ENCODE peak calls at places on chromosomes 3 and 15, in ten cellular contexts. W is heart right ventricle, O is esophagus muscularis mucosa, M is MM.1S, S is HCT116, D is cardiac muscle cell, A is H9, V is sigmoid colon, U is psoas muscle, L is upper lobe of right lung. B is an unnamed sample. For H3K4me1, the result is how much of the 10 kb centered on the place peaks cover.

GRCh38 chr15:32657198-32657886 is 15.8 kb downstream of the SCG5 start:
- DNase-seq in A (no peak), M (peak), S (no peak), L (no peak), D (no peak), W (no peak), U (no peak), V (no peak), O (peak), B (no peak)

GRCh38 chr15:26729581-26729980 is 43.3 kb downstream of the GABRB3 start:
- DNase-seq in V (no peak), W (no peak), A (no peak), S (no peak), U (no peak), L (no peak), D (no peak), O (peak), M (no peak), B (no peak)

GRCh38 chr15:74663303-74664027 is 32.4 kb downstream of the EDC3 start:
- DNase-seq in S (no peak), U (no peak), A (no peak), D (no peak), L (no peak), M (no peak), O (no peak), V (no peak), W (no peak), B (no peak)

GRCh38 chr3:27209595-27210264 is 159.5 kb downstream of the NEK10 start:
- DNase-seq in S (no peak), D (no peak), W (no peak), U (no peak), L (no peak), V (no peak), M (peak), O (no peak), A (no peak), B (no peak)

GRCh38 chr3:149494022-149494758 is 19.7 kb downstream of the TM4SF4 start:
- DNase-seq in O (no peak), S (peak), V (peak), M (peak), U (peak), A (peak), W (peak), L (peak), D (peak), B (peak)

GRCh38 chr3:146020969-146021368 is 140.0 kb downstream of the PLOD2 start:
- DNase-seq in M (no peak), A (no peak), V (no peak), S (no peak), L (no peak), U (no peak), O (no peak), W (no peak), D (no peak), B (no peak)

GRCh38 chr15:28047277-28047676 is 51.8 kb downstream of the OCA2 start:
- DNase-seq in D (no peak), L (no peak), A (no peak), S (no peak), M (no peak), W (no peak), V (no peak), O (no peak), U (no peak), B (no peak)

GRCh38 chr15:55758580-55758986 is 15.6 kb upstream of the PRTG start:
- DNase-seq in L (no peak), U (no peak), O (no peak), M (no peak), A (no peak), S (no peak), V (no peak), W (no peak), D (peak), B (peak)

GRCh38 chr15:76863123-76863522 is 42.0 kb downstream of the SCAPER start:
- DNase-seq in S (no peak), L (no peak), A (no peak), U (no peak), D (no peak), O (no peak), W (no peak), V (no peak), M (no peak), B (no peak)

GRCh38 chr15:51398676-51399075 is 57.2 kb downstream of the GLDN start:
- DNase-seq in L (no peak), W (no peak), V (no peak), A (peak), O (no peak), S (no peak), U (no peak), M (no peak), D (no peak), B (no peak)

GRCh38 chr3:132247211-132247610 is 70.0 kb upstream of the ACP3 start:
- DNase-seq in L (no peak), O (no peak), U (no peak), W (no peak), A (no peak), D (no peak), V (no peak), S (no peak), M (no peak), B (no peak)

GRCh38 chr15:68773036-68773435 is 47.7 kb downstream of the ANP32A start:
- DNase-seq in S (no peak), D (no peak), L (no peak), W (no peak), M (no peak), A (no peak), V (no peak), U (no peak), O (no peak), B (no peak)
- TF ChIP-seq CTCF in S (no peak), D (no peak), L (no peak), W (no peak), M (no peak), A (no peak), V (no peak), U (no peak), O (no peak), B (no peak)

GRCh38 chr3:12648384-12648959 is 15.4 kb downstream of the RAF1 start:
- DNase-seq in D (no peak), L (no peak), U (no peak), S (no peak), W (no peak), V (no peak), M (peak), A (no peak), O (no peak), B (no peak)
- H3K4me1 ChIP-seq in D (under half), L (half or more), U (half or more), S (under half), W (half or more), V (half or more), M (under half), A (under half), O (half or more), B (under half)

DNA sequence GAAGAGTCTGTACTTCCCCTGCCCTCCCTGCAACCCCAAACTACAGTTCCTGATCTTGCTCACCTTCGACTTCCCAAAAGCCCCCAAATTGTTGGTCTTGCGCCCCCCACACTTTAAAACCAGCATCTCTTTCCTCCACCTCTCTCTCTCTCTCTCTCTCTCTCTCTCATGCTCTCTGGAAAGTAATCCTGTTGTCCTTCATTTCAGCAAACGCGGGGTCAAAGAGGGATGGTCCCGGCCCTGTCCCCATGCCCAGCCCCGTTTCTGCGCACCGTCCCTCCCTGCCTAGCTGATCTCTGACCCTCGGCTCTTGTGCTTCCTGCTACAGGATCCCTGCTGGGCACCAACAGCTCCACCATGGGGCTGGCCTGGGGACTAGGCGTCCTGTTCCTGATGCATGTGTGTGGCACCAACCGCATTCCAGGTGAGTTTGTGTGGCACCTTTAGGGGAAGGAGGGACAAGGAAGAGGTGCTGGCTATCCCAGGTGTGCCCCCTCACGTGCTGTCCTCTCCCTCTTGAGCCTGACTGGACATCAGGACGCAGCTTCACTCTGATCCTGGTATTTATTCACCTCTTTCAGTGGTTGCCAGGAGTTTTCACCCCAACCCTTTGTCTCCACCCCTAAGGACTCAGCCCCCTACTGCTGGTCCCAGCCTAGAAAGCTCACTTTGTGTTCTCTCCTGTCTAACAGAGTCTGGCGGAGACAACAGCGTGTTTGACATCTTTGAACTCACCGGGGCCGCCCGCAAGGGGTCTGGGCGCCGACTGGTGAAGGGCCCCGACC is 814 bp downstream of the THBS1 start:
- DNase-seq in V (peak), W (peak), M (peak), U (no peak), S (no peak), D (peak), A (peak), L (peak), O (peak), B (no peak)
- TF ChIP-seq CTCF in V (no peak), W (peak), M (peak), U (no peak), S (peak), D (peak), A (peak), L (peak), O (peak), B (peak)

DNA sequence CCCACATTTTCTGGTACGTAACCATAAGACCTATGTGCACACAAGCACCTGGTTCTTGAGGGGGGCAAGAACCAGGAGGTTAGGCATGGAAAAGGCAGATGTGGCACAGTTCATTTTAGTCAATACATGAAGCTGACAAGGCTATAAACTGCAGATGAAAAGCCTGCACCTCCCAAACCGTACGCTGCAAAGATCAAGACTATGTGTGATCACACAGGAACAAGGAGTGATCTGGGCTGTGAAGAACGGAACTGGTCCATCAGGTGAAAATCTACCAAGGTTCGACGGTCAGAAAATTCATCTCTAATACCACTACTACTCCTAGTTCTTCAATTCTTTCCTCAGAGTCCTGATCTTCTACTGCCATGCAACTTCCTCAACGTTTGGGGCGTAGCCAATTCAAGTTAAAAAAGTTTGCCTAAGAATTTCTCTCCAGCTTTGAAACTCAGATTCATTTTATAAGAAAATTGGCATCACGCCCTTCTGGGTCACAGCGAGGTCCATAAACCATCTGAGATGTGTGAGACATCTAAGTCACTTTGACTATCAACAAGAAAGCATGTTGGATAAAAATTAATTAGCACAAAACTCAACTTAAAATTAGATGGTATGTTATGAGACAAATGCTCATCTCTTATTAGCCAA is 41.9 kb downstream of the PLD1 start:
- DNase-seq in D (no peak), U (no peak), M (no peak), O (no peak), L (no peak), S (no peak), V (no peak), W (no peak), A (no peak), B (no peak)
- H3K4me1 ChIP-seq in D (under half), U (under half), M (under half), O (under half), L (under half), S (under half), V (under half), W (under half), A (under half), B (under half)

DNA sequence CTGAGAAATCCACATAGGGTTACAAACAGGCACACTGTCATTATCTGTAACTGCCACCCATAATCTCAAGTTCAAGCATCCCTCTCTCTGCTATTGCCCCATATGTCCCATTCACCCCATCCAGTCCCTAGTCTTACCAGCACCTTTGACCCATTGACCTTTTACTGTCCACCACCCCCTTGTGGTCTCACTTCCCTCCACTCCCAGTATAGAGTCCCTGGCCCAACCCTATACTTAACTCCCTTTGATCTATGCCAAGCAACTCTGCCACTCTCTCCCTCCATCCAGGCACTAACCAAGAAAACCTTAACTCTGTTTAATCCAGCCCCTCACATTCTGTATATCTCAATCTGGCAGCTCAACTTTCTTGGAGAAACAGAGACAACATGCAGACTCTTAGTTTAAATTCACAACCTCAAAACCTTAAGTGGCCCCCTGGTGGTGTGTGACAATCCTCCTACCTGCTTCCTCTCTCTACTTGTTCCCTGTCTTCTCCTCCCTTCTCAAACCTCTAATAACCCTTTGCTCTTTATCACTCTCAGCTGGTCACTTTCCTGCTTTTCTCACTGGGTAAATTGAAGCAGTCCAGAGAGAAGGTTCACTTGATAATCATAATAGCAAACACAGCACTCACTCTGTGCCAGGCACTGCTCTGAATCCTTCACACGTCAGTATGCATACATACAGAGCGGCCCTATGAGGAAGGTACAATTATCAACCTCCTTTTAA is 162.7 kb downstream of the STT3B start:
- DNase-seq in L (no peak), D (no peak), S (no peak), W (no peak), M (no peak), O (no peak), U (no peak), A (peak), V (no peak), B (no peak)
- TF ChIP-seq CTCF in L (peak), D (peak), S (peak), W (no peak), M (peak), O (no peak), U (no peak), A (peak), V (no peak), B (peak)

GRCh38 chr3:36900474-36901443 is 44.1 kb downstream of the TRANK1 start:
- DNase-seq in D (no peak), A (no peak), U (no peak), W (no peak), V (no peak), M (no peak), O (no peak), L (no peak), S (no peak), B (no peak)
- H3K4me1 ChIP-seq in D (under half), A (under half), U (under half), W (under half), V (under half), M (under half), O (under half), L (under half), S (under half), B (under half)

GRCh38 chr3:13587442-13587841 is 38.5 kb downstream of the FBLN2 start:
- DNase-seq in A (no peak), L (no peak), M (no peak), S (no peak), O (no peak), V (peak), W (no peak), D (no peak), U (no peak), B (no peak)
- TF ChIP-seq CTCF in A (no peak), L (no peak), M (no peak), S (no peak), O (no peak), V (no peak), W (no peak), D (no peak), U (no peak), B (no peak)

GRCh38 chr3:39137991-39138803 is 15.2 kb downstream of the CSRNP1 start:
- DNase-seq in M (no peak), V (peak), W (no peak), U (no peak), L (no peak), D (no peak), O (no peak), A (peak), S (no peak), B (no peak)
- H3K4me1 ChIP-seq in M (under half), V (under half), W (half or more), U (under half), L (half or more), D (under half), O (under half), A (under half), S (under half), B (under half)

DNA sequence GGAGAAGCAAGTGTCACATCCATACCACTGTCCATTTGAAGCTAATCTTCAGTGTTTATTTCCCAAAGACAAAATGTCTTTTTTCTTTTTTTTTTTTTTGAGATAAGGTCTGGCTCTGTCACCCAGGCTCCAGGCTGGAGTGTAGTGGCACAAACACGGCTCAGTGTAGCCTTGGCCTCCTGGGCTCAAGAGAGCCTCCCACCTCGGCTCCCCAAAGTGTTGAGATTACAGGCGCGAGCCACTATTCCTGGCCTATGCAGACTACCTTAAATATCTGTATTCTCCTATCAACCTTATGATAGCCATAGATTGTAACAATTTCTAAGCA is 27.7 kb upstream of the VPS33B start:
- DNase-seq in S (no peak), L (no peak), U (no peak), W (no peak), A (no peak), O (no peak), D (no peak), M (no peak), V (no peak), B (no peak)
- TF ChIP-seq CTCF in S (no peak), L (no peak), U (no peak), W (no peak), A (peak), O (no peak), D (no peak), M (no peak), V (no peak), B (no peak)

B was measured in BE2C.